ENCODE peak calls at places on chromosome 19, in nine cellular contexts. O is CD8-positive, alpha-beta T cell; A is left lung; D is pancreas; U is PC-9; Y is fibroblast of lung; W is right atrium auricular region; J is HCT116; F is lower lobe of right lung. R is an unnamed sample. For H3K4me1, the result is how much of the 10 kb centered on the place peaks cover.

GRCh38 chr19:11405846-11406643 is 13.1 kb downstream of the RGL3 start:
- DNase-seq in O (no peak), A (no peak), D (no peak), U (no peak), Y (no peak), W (no peak), J (no peak), F (no peak), R (no peak)

GRCh38 chr19:39590265-39590664 is 12.1 kb upstream of the LGALS13 start:
- DNase-seq in O (no peak), A (no peak), D (no peak), U (no peak), Y (no peak), W (no peak), J (no peak), F (no peak), R (no peak)

GRCh38 chr19:457636-458035 is 3.2 kb downstream of the SHC2 start:
- DNase-seq in O (no peak), A (no peak), D (no peak), U (no peak), Y (no peak), W (no peak), J (no peak), F (no peak), R (no peak)

GRCh38 chr19:571127-571974 is 1.0 kb upstream of the BSG start:
- DNase-seq in O (peak), A (peak), D (peak), U (peak), Y (peak), W (no peak), J (no peak), F (peak), R (no peak)

GRCh38 chr19:51333836-51334460 is 8.0 kb downstream of the VSIG10L start:
- DNase-seq in O (no peak), A (no peak), D (no peak), U (no peak), Y (no peak), W (no peak), J (peak), F (no peak), R (no peak)

GRCh38 chr19:51727349-51727880 is 3.6 kb upstream of the HAS1 start:
- DNase-seq in O (no peak), A (no peak), D (no peak), U (no peak), Y (peak), W (no peak), J (no peak), F (no peak), R (peak)

GRCh38 chr19:33686246-33686645 is 64.5 kb downstream of the CHST8 start:
- DNase-seq in O (no peak), A (peak), D (no peak), U (no peak), Y (no peak), W (no peak), J (no peak), F (no peak), R (no peak)

GRCh38 chr19:30679789-30680188 is 307.6 kb downstream of the ZNF536 start:
- DNase-seq in O (no peak), A (no peak), D (no peak), U (no peak), Y (no peak), W (no peak), J (no peak), F (no peak), R (no peak)

GRCh38 chr19:40320558-40320935 is 27.6 kb downstream of the C19orf47 start:
- DNase-seq in O (no peak), A (no peak), D (no peak), U (no peak), Y (no peak), W (no peak), J (no peak), F (no peak), R (no peak)

GRCh38 chr19:31154021-31154420 is 195.2 kb downstream of the TSHZ3 start:
- DNase-seq in O (no peak), A (no peak), D (no peak), U (no peak), Y (no peak), W (no peak), J (no peak), F (no peak), R (peak)

GRCh38 chr19:49555600-49556411 is 24.6 kb downstream of the NOSIP start:
- DNase-seq in O (peak), A (peak), D (peak), U (no peak), Y (peak), W (no peak), J (peak), F (peak), R (no peak)

GRCh38 chr19:3644351-3645066 is 17.9 kb upstream of the CACTIN start:
- DNase-seq in O (no peak), A (no peak), D (no peak), U (no peak), Y (peak), W (no peak), J (no peak), F (no peak), R (no peak)

GRCh38 chr19:6693681-6694080 is 23.7 kb upstream of the TNFSF14 start:
- DNase-seq in O (no peak), A (no peak), D (no peak), U (no peak), Y (no peak), W (no peak), J (no peak), F (no peak), R (no peak)

GRCh38 chr19:42374826-42375376 is 15.2 kb downstream of the CNFN start:
- DNase-seq in O (no peak), A (no peak), D (no peak), U (no peak), Y (no peak), W (no peak), J (no peak), F (no peak), R (no peak)

GRCh38 chr19:46898731-46899130 is 37.9 kb downstream of the ARHGAP35 start:
- DNase-seq in O (no peak), A (no peak), D (no peak), U (no peak), Y (peak), W (no peak), J (no peak), F (no peak), R (peak)

GRCh38 chr19:45264781-45265317 is 13.8 kb downstream of the MARK4 start:
- DNase-seq in O (no peak), A (no peak), D (no peak), U (no peak), Y (no peak), W (no peak), J (no peak), F (no peak), R (no peak)

GRCh38 chr19:2775556-2776430 is 7.3 kb downstream of the SGTA start:
- DNase-seq in O (peak), A (peak), D (no peak), U (no peak), Y (peak), W (peak), J (no peak), F (peak), R (no peak)

GRCh38 chr19:47660435-47660832 is 51.5 kb downstream of the BICRA start:
- DNase-seq in O (no peak), A (no peak), D (no peak), U (peak), Y (no peak), W (no peak), J (peak), F (peak), R (peak)

GRCh38 chr19:46442808-46443450 is 14.2 kb upstream of the PNMA8C start:
- DNase-seq in O (no peak), A (peak), D (peak), U (peak), Y (peak), W (no peak), J (no peak), F (no peak), R (no peak)

GRCh38 chr19:46784262-46785053 is 3.9 kb downstream of the SLC1A5 start:
- DNase-seq in O (peak), A (peak), D (peak), U (peak), Y (peak), W (peak), J (peak), F (peak), R (peak)

GRCh38 chr19:3667037-3667638 is 33.1 kb downstream of the PIP5K1C start:
- DNase-seq in O (no peak), A (no peak), D (no peak), U (no peak), Y (no peak), W (no peak), J (no peak), F (no peak), R (no peak)

GRCh38 chr19:14167013-14167593 is 30.7 kb upstream of the ASF1B start:
- DNase-seq in O (no peak), A (no peak), D (no peak), U (no peak), Y (no peak), W (no peak), J (no peak), F (no peak), R (no peak)

GRCh38 chr19:46357846-46358583 is 11.1 kb downstream of the PPP5C start:
- DNase-seq in O (no peak), A (no peak), D (no peak), U (no peak), Y (no peak), W (no peak), J (no peak), F (no peak), R (no peak)

GRCh38 chr19:18741124-18741493 is 50.0 kb downstream of the COMP start:
- DNase-seq in O (no peak), A (no peak), D (no peak), U (no peak), Y (no peak), W (no peak), J (no peak), F (no peak), R (no peak)

GRCh38 chr19:32041681-32042292 is 303.6 kb upstream of the ZNF507 start:
- DNase-seq in O (no peak), A (peak), D (peak), U (no peak), Y (peak), W (no peak), J (no peak), F (no peak), R (peak)

GRCh38 chr19:11624064-11624463 is 26.8 kb downstream of the ZNF627 start:
- DNase-seq in O (no peak), A (no peak), D (no peak), U (no peak), Y (peak), W (no peak), J (no peak), F (no peak), R (peak)

GRCh38 chr19:38425810-38426466 is at the start of gene RASGRP4:
- DNase-seq in O (peak), A (peak), D (no peak), U (no peak), Y (no peak), W (no peak), J (no peak), F (peak), R (no peak)

GRCh38 chr19:47573076-47574026 is at the start of gene ZNF541:
- DNase-seq in O (peak), A (peak), D (peak), U (no peak), Y (peak), W (no peak), J (no peak), F (peak), R (no peak)

GRCh38 chr19:30222428-30222873 is 149.7 kb upstream of the ZNF536 start:
- DNase-seq in O (no peak), A (no peak), D (no peak), U (no peak), Y (no peak), W (no peak), J (no peak), F (no peak), R (no peak)

GRCh38 chr19:5667751-5668271 is 12.5 kb downstream of the MICOS13 start:
- DNase-seq in O (no peak), A (no peak), D (no peak), U (no peak), Y (no peak), W (no peak), J (no peak), F (peak), R (no peak)
- H3K27ac ChIP-seq in O (no peak), A (no peak), D (no peak), U (no peak), Y (no peak), W (no peak), J (no peak), F (no peak), R (no peak)

DNA sequence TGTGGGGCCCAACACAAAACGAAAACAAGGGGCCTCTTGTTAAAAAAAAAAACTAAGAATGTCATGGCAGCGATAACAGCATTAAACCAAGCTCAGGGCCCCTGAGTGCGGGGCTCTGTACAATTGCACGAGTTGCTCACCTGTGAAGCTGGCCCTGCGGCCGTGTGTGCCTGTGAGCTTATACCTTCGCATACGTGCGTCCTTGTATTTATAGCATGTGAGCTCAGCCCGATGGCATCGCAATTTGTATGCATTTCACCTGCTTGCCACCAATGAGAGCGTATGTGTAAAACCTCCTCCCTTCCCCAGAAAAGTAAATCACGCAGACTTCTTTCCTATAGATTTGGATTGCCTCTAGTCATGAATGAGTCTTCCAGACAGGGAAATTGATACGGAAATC is 17.1 kb downstream of the HNRNPM start:
- DNase-seq in O (no peak), A (no peak), D (no peak), U (no peak), Y (no peak), W (no peak), J (no peak), F (no peak), R (no peak)
- H3K4me1 ChIP-seq in O (under half), A (under half), D (under half), U (under half), Y (under half), W (under half), J (under half), F (half or more), R (under half)

DNA sequence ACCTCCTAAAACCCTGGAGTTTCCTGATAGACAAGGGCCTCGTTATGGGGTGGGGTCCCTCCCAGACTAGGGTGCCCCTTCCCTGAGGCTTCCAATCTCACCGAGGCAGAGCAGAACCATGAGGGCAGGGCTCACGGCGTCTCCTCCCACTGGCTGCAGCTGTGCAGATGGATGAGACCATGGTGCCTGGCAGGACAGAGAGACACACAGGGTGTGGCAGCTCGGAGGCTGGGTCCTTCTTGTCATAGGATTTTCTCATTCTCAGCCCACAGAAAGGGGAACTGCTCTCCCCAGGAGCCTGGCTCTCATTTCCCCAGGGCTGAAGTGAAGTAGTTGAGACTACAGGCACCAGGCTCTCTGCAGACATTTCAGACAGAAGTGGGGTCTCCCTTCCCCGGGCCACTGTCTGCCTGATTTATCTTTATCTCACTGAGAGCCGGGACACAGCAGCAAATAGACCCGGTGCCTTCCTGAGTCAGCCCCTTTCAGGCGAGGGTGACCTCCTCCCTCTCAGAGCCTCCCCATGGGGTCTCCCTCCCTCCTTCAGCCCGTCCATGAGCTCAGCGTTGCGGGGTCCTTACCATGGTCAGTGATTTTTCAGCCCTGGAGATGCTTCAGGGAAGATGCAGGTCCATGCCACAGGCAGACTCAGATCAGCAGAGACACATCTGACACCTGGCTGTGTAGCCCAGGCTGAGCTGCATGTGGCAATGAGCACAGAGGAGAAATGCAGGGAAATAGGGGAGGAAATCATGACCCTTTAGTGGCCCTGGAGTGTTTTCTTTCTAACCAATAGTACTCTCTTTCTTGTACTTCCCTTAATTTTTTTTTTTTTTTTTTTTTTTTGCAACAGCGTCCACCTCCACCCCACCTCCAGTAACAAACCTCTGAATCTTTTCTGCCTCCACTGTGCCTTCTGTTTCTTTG is at the start of gene LILRA5:
- DNase-seq in O (no peak), A (peak), D (no peak), U (no peak), Y (no peak), W (no peak), J (no peak), F (peak), R (no peak)
- TF ChIP-seq CTCF in O (no peak), A (no peak), D (no peak), U (no peak), Y (no peak), W (no peak), J (no peak), F (no peak), R (no peak)

DNA sequence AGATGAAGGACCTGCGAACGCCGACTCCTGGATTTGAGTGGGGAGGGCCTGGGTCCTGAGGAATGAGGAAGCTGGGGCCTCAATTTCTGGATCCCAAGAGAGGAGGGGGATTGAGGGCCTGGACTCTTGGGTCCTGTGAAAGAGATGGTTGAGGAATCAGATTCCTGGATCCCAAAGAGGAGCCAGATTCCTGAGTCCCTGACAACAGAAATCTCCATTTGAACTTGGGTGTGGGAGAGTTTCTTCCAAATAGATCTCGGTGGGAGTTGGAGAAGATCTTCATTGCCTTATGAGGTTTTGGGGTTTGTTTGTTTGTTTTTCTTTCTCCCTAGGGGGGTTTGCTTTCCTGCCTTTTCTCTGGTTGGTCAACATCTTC is 624 bp downstream of the PSENEN start:
- DNase-seq in O (no peak), A (no peak), D (no peak), U (no peak), Y (no peak), W (no peak), J (no peak), F (no peak), R (no peak)
- H3K27ac ChIP-seq in O (peak), A (peak), D (no peak), U (peak), Y (peak), W (peak), J (peak), F (peak), R (peak)